ENCODE peak calls at places on chromosomes 12 and 14, in four cellular contexts. One of them, this sample, is unnamed.

GRCh38 chr12:123089125-123089524 is 61.8 kb downstream of the PITPNM2 start:
- DNase-seq in sigmoid colon: no peak
- DNase-seq in brain microvascular endothelial cell: no peak
- DNase-seq in GM12865: no peak
- DNase-seq in this sample: no peak

GRCh38 chr14:103015426-103015825 is 41.9 kb downstream of the CDC42BPB start:
- DNase-seq in sigmoid colon: no peak
- DNase-seq in brain microvascular endothelial cell: no peak
- DNase-seq in GM12865: no peak
- DNase-seq in this sample: no peak

GRCh38 chr12:54328595-54329337 is 3.8 kb downstream of the COPZ1 start:
- DNase-seq in sigmoid colon: no peak
- DNase-seq in brain microvascular endothelial cell: no peak
- DNase-seq in GM12865: no peak
- DNase-seq in this sample: no peak

GRCh38 chr12:30000401-30000800 is 216.7 kb upstream of the TMTC1 start:
- DNase-seq in sigmoid colon: no peak
- DNase-seq in brain microvascular endothelial cell: no peak
- DNase-seq in GM12865: no peak
- DNase-seq in this sample: no peak

GRCh38 chr12:90333939-90334338 is 621.0 kb downstream of the CCER1 start:
- DNase-seq in sigmoid colon: no peak
- DNase-seq in brain microvascular endothelial cell: peak
- DNase-seq in GM12865: no peak
- DNase-seq in this sample: no peak

GRCh38 chr12:95218164-95218851 is 701 bp downstream of the VEZT start:
- DNase-seq in sigmoid colon: no peak
- DNase-seq in brain microvascular endothelial cell: peak
- DNase-seq in GM12865: peak
- DNase-seq in this sample: peak

GRCh38 chr12:79548525-79548924 is 142.2 kb downstream of the PAWR start:
- DNase-seq in sigmoid colon: no peak
- DNase-seq in brain microvascular endothelial cell: no peak
- DNase-seq in GM12865: no peak
- DNase-seq in this sample: no peak

GRCh38 chr12:106145539-106146447 is 7.0 kb upstream of the NUAK1 start:
- DNase-seq in sigmoid colon: no peak
- DNase-seq in brain microvascular endothelial cell: no peak
- DNase-seq in GM12865: no peak
- DNase-seq in this sample: no peak

GRCh38 chr12:977163-977562 is 13.9 kb upstream of the ERC1 start:
- DNase-seq in sigmoid colon: no peak
- DNase-seq in brain microvascular endothelial cell: no peak
- DNase-seq in GM12865: peak
- DNase-seq in this sample: no peak

GRCh38 chr12:132443091-132443490 is 46.9 kb upstream of the FBRSL1 start:
- DNase-seq in sigmoid colon: no peak
- DNase-seq in brain microvascular endothelial cell: no peak
- DNase-seq in GM12865: no peak
- DNase-seq in this sample: no peak

GRCh38 chr12:117363263-117363662 is 1.8 kb upstream of the NOS1 start:
- DNase-seq in sigmoid colon: no peak
- DNase-seq in brain microvascular endothelial cell: no peak
- DNase-seq in GM12865: no peak
- DNase-seq in this sample: no peak

GRCh38 chr14:55136868-55137785 is 8.1 kb downstream of the LGALS3 start:
- DNase-seq in sigmoid colon: peak
- DNase-seq in brain microvascular endothelial cell: peak
- DNase-seq in GM12865: no peak
- DNase-seq in this sample: no peak

GRCh38 chr12:53241623-53242412 is 9.8 kb upstream of the RARG start:
- DNase-seq in sigmoid colon: no peak
- DNase-seq in brain microvascular endothelial cell: no peak
- DNase-seq in GM12865: no peak
- DNase-seq in this sample: no peak

GRCh38 chr12:52977195-52977594 is 28.3 kb downstream of the KRT18 start:
- DNase-seq in sigmoid colon: no peak
- DNase-seq in brain microvascular endothelial cell: no peak
- DNase-seq in GM12865: no peak
- DNase-seq in this sample: no peak

GRCh38 chr14:103627073-103628025 is 1.7 kb upstream of the KLC1 start:
- DNase-seq in sigmoid colon: no peak
- DNase-seq in brain microvascular endothelial cell: no peak
- DNase-seq in GM12865: no peak
- DNase-seq in this sample: no peak

GRCh38 chr12:32603858-32604257 is 75.2 kb upstream of the DNM1L start:
- DNase-seq in sigmoid colon: no peak
- DNase-seq in brain microvascular endothelial cell: peak
- DNase-seq in GM12865: peak
- DNase-seq in this sample: peak

GRCh38 chr12:78086553-78087362 is 256.1 kb downstream of the NAV3 start:
- DNase-seq in sigmoid colon: no peak
- DNase-seq in brain microvascular endothelial cell: no peak
- DNase-seq in GM12865: no peak
- DNase-seq in this sample: no peak

GRCh38 chr12:51904951-51905471 is 2.3 kb upstream of the ACVRL1 start:
- DNase-seq in sigmoid colon: peak
- DNase-seq in brain microvascular endothelial cell: no peak
- DNase-seq in GM12865: no peak
- DNase-seq in this sample: no peak

GRCh38 chr14:35114036-35114435 is 7.8 kb downstream of the PPP2R3C start:
- DNase-seq in sigmoid colon: no peak
- DNase-seq in brain microvascular endothelial cell: no peak
- DNase-seq in GM12865: no peak
- DNase-seq in this sample: no peak

GRCh38 chr14:22842211-22843122 is 6.1 kb downstream of the MMP14 start:
- DNase-seq in sigmoid colon: peak
- DNase-seq in brain microvascular endothelial cell: no peak
- DNase-seq in GM12865: no peak
- DNase-seq in this sample: no peak

GRCh38 chr12:52247622-52248540 is 14.8 kb downstream of the KRT7 start:
- DNase-seq in sigmoid colon: peak
- DNase-seq in brain microvascular endothelial cell: no peak
- DNase-seq in GM12865: no peak
- DNase-seq in this sample: no peak

GRCh38 chr12:58893421-58893986 is 26.8 kb downstream of the LRIG3 start:
- DNase-seq in sigmoid colon: no peak
- DNase-seq in brain microvascular endothelial cell: peak
- DNase-seq in GM12865: no peak
- DNase-seq in this sample: no peak

GRCh38 chr12:25264015-25264582 is 13.4 kb upstream of the KRAS start:
- DNase-seq in sigmoid colon: no peak
- DNase-seq in brain microvascular endothelial cell: no peak
- DNase-seq in GM12865: no peak
- DNase-seq in this sample: no peak

GRCh38 chr14:49970474-49971147 is 77.7 kb downstream of the ARF6 start:
- DNase-seq in sigmoid colon: no peak
- DNase-seq in brain microvascular endothelial cell: peak
- DNase-seq in GM12865: no peak
- DNase-seq in this sample: peak

GRCh38 chr12:60266381-60266852 is 670.6 kb downstream of the SLC16A7 start:
- DNase-seq in sigmoid colon: no peak
- DNase-seq in brain microvascular endothelial cell: peak
- DNase-seq in GM12865: no peak
- DNase-seq in this sample: no peak

GRCh38 chr12:84492381-84492883 is 420.2 kb downstream of the SLC6A15 start:
- DNase-seq in sigmoid colon: no peak
- DNase-seq in brain microvascular endothelial cell: no peak
- DNase-seq in GM12865: no peak
- DNase-seq in this sample: no peak

GRCh38 chr12:121404734-121405133 is 4.8 kb downstream of the RNF34 start:
- DNase-seq in sigmoid colon: no peak
- DNase-seq in brain microvascular endothelial cell: no peak
- DNase-seq in GM12865: no peak
- DNase-seq in this sample: no peak

GRCh38 chr12:55738113-55739024 is 4.6 kb upstream of the GDF11 start:
- DNase-seq in sigmoid colon: peak
- DNase-seq in brain microvascular endothelial cell: peak
- DNase-seq in GM12865: peak
- DNase-seq in this sample: peak

GRCh38 chr12:53279283-53279869 is 11.3 kb downstream of the ESPL1 start:
- DNase-seq in sigmoid colon: no peak
- DNase-seq in brain microvascular endothelial cell: no peak
- DNase-seq in GM12865: no peak
- DNase-seq in this sample: no peak

GRCh38 chr14:103542545-103543088 is 13.6 kb downstream of the TRMT61A start:
- DNase-seq in sigmoid colon: peak
- DNase-seq in brain microvascular endothelial cell: no peak
- DNase-seq in GM12865: no peak
- DNase-seq in this sample: no peak

GRCh38 chr12:57621497-57622292 is 10.5 kb downstream of the ARHGEF25 start:
- DNase-seq in sigmoid colon: peak
- DNase-seq in brain microvascular endothelial cell: no peak
- DNase-seq in GM12865: peak
- DNase-seq in this sample: peak

GRCh38 chr12:57069522-57069921 is 9.1 kb downstream of the NEMP1 start:
- DNase-seq in sigmoid colon: peak
- DNase-seq in brain microvascular endothelial cell: peak
- DNase-seq in GM12865: peak
- DNase-seq in this sample: peak

GRCh38 chr12:47391566-47391965 is 311.8 kb upstream of the AMIGO2 start:
- DNase-seq in sigmoid colon: no peak
- DNase-seq in brain microvascular endothelial cell: no peak
- DNase-seq in GM12865: peak
- DNase-seq in this sample: peak

GRCh38 chr12:119780786-119781434 is 96.2 kb downstream of the CIT start:
- DNase-seq in sigmoid colon: no peak
- DNase-seq in brain microvascular endothelial cell: peak
- DNase-seq in GM12865: no peak
- DNase-seq in this sample: no peak

DNA sequence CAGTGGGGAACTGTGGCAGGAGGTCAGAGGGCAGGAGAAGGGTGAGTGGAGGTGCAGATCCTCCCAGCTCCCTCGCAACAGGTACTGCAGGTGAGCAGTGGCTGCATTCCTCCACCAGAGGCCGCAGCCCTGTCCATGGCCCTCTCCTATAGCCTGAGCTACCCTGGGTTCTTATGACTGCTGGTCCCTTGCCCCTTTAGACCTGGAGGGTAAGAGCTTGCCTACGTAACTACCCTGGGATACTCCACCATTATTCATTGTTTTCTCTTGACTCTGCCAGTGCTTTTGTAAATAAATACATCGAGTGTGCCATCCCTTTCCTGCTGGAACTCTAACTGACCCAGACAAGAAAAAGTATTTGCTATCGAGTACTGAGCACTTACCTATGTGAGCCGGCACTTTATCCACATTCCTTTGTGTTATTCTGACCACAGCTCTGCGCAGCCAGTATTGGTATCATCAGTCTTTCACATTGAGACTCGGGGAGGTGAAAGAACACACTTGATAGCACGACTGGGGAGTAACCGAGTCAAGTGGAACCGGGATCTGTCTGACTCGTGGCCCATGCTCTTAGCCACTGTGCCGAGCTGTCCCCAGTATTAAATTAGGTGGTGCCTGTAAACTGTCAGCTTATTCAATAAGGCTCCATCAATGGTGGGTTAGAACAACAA is 38.5 kb downstream of the LTBP2 start:
- DNase-seq in sigmoid colon: no peak
- DNase-seq in brain microvascular endothelial cell: no peak
- DNase-seq in GM12865: no peak
- DNase-seq in this sample: no peak
- TF ChIP-seq CTCF in sigmoid colon: no peak
- TF ChIP-seq CTCF in brain microvascular endothelial cell: peak
- TF ChIP-seq CTCF in GM12865: no peak
- TF ChIP-seq CTCF in this sample: no peak

DNA sequence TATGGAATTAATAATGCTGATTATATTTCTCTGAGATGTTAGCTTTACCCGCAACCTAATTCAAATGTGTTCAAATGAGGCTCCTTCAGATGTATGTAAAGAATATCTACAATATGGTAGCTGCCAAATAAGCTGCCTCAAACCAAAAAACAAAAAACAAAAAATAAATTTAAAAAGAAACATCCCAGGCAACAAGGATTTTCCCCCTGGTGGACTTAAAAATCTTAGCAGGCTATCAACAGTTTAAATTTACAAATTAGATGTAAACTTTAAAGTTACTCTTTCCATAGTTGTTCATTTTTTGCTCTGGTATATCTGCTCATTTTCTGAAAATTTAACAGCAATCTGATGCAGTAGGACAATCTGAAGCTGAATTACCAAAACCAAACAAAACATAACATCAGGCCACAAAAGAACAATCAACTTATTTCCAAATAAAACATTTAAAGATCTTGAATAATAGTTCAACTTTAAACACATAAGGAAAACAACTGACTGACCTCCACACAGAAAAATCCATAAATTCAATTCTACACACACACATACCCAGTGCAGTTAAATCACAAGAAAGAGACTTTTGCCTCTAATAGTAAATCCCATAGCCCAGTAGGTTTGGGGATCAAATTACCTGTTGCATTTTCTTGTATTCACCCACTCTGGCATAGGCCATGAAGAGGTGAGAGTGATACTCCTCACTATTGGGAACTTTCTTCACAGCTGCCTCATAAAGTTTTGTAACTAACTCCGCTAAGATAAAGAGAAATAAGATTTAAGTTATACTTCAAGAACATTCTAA is 21.3 kb downstream of the NAA25 start:
- DNase-seq in sigmoid colon: no peak
- DNase-seq in brain microvascular endothelial cell: no peak
- DNase-seq in GM12865: no peak
- DNase-seq in this sample: no peak
- TF ChIP-seq CTCF in sigmoid colon: no peak
- TF ChIP-seq CTCF in brain microvascular endothelial cell: peak
- TF ChIP-seq CTCF in GM12865: no peak
- TF ChIP-seq CTCF in this sample: peak

GRCh38 chr14:76564471-76565119 is 188.7 kb downstream of the ESRRB start:
- DNase-seq in sigmoid colon: no peak
- DNase-seq in brain microvascular endothelial cell: no peak
- DNase-seq in GM12865: peak
- DNase-seq in this sample: no peak
- TF ChIP-seq CTCF in sigmoid colon: no peak
- TF ChIP-seq CTCF in brain microvascular endothelial cell: no peak
- TF ChIP-seq CTCF in GM12865: peak
- TF ChIP-seq CTCF in this sample: no peak

DNA sequence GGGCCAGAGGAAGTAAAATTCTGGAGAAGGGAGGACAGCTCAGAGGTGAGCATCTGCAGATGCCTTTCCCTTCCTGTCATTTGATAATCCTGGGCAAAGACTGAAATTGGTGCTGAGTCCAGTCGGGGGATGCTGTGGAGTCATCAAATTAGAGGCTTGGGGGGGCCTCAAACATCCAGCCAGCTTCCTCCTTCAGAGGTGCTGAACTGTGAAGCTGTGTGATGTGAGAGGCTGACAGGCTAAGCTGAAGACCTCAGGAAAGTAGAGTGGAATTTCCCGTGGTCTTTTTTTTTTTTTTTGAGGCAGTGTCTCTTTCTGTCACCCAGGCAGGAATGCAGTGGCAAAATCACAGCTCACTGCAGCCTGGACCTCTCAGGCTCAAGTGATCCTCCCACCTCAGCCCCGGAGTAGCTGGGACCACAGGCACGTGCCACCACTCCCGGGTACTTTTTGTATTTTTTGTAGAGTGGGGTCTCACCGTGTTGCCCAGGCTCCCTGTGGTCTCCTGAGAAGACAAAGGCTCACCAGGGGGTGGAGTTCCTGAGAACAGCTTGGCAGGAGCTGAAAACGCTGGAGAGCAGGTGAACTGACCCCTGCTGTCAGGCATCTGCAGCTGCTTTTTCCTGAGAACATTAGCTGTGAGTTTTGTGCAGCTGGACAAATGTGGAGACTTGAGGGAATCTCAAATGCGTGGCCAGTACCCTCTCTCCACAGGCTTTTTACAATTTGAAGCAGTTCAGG is 6.1 kb upstream of the TCL1B start:
- DNase-seq in sigmoid colon: no peak
- DNase-seq in brain microvascular endothelial cell: no peak
- DNase-seq in GM12865: peak
- DNase-seq in this sample: no peak
- TF ChIP-seq CTCF in sigmoid colon: no peak
- TF ChIP-seq CTCF in brain microvascular endothelial cell: no peak
- TF ChIP-seq CTCF in GM12865: no peak
- TF ChIP-seq CTCF in this sample: no peak